ENCODE peak calls at places on chromosome 20, in nine cellular contexts. V, G, X, R, E, N, K, Z and P are unnamed samples.
A peak's percentile ranks its signal among the peaks of the same experiment; 100 is the strongest.

GRCh38 chr20:54510546-54511129 is 35.2 kb downstream of the DOK5 start:
- DNase-seq in V (peak; percentile 33), G (no peak), X (no peak), R (peak; percentile 42), E (no peak), N (no peak), K (no peak), Z (no peak), P (no peak)

GRCh38 chr20:32191422-32191821 is 16.1 kb downstream of the PLAGL2 start:
- DNase-seq in V (no peak), G (no peak), X (no peak), R (no peak), E (no peak), N (no peak), K (no peak), Z (no peak), P (no peak)

GRCh38 chr20:43538855-43539700 is 19.7 kb upstream of the SGK2 start:
- DNase-seq in V (no peak), G (no peak), X (no peak), R (no peak), E (peak; percentile 14), N (no peak), K (no peak), Z (no peak), P (no peak)

GRCh38 chr20:17533396-17533795 is 2.2 kb upstream of the BFSP1 start:
- DNase-seq in V (no peak), G (peak; percentile 51), X (no peak), R (peak; percentile 69), E (peak; percentile 60), N (no peak), K (no peak), Z (no peak), P (peak; percentile 45)

GRCh38 chr20:17501701-17502100 is 29.5 kb downstream of the BFSP1 start:
- DNase-seq in V (no peak), G (no peak), X (no peak), R (no peak), E (no peak), N (no peak), K (no peak), Z (no peak), P (no peak)

GRCh38 chr20:63833776-63834544 is 2.9 kb upstream of the ZBTB46 start:
- DNase-seq in V (no peak), G (no peak), X (peak; percentile 53), R (no peak), E (peak; percentile 92), N (no peak), K (no peak), Z (no peak), P (no peak)

GRCh38 chr20:45036044-45036755 is 64.7 kb downstream of the KCNS1 start:
- DNase-seq in V (no peak), G (peak; percentile 74), X (no peak), R (peak; percentile 58), E (peak; percentile 80), N (no peak), K (no peak), Z (no peak), P (no peak)

GRCh38 chr20:32477594-32478512 is 107.3 kb downstream of the NOL4L start:
- DNase-seq in V (peak; percentile 14), G (no peak), X (peak; percentile 20), R (no peak), E (no peak), N (peak; percentile 71), K (no peak), Z (peak; percentile 41), P (peak; percentile 55)

GRCh38 chr20:2626853-2627541 is 25.4 kb upstream of the NOP56 start:
- DNase-seq in V (no peak), G (peak; percentile 94), X (no peak), R (peak; percentile 79), E (peak; percentile 51), N (peak; percentile 74), K (no peak), Z (no peak), P (peak; percentile 93)

GRCh38 chr20:57383447-57384347 is 7.5 kb upstream of the RBM38 start:
- DNase-seq in V (no peak), G (no peak), X (no peak), R (no peak), E (no peak), N (peak; percentile 77), K (no peak), Z (no peak), P (no peak)

DNA sequence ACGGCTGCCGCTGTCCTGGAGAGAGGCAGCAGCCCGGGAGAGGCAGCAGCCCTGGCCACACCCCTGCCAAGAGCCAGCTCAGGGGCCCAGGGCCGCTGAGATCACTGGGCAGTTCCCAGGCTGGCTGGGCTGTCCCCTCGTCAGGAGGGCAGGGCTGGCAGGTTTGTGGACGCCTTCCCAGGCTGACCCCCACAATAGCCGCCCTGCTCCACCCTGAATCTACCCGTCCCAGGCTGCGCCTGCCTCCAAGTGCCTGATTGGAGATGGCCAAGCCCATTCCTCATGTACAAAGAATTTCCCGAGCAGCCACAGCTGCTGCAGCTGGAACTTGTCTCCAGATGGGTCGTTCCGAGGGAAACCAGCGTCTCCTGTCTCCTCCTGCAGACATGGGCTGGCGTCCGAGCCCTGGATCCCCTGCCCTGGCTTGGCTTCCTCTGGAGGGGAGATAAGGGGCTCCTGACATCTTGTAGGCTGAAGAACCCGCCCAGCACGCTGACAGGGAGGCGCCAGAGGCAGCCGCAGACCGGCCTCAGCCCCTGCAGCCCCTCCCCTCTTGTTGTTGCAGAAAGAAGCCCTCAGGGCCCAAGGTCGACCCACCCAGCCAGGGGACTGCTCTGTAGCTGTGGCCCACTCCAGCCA is 9.4 kb upstream of the GATA5 start:
- DNase-seq in V (no peak), G (no peak), X (peak; percentile 51), R (peak; percentile 85), E (peak; percentile 14), N (no peak), K (no peak), Z (no peak), P (peak; percentile 72)
- H3K4me1 ChIP-seq in V (peaks cover 38% of the 10 kb centered on the region), G (peaks cover 14% of the 10 kb centered on the region), X (peaks cover 15% of the 10 kb centered on the region), R (peaks cover 80% of the 10 kb centered on the region), E (no peaks in the 10 kb centered on the region), N (no peaks in the 10 kb centered on the region), K (no peaks in the 10 kb centered on the region), Z (no peaks in the 10 kb centered on the region), P (peaks cover 2% of the 10 kb centered on the region)

GRCh38 chr20:34479627-34480026 is 36.6 kb upstream of the DYNLRB1 start:
- DNase-seq in V (no peak), G (no peak), X (no peak), R (no peak), E (no peak), N (no peak), K (no peak), Z (no peak), P (no peak)

GRCh38 chr20:34485068-34485634 is 31.1 kb upstream of the DYNLRB1 start:
- DNase-seq in V (no peak), G (no peak), X (no peak), R (no peak), E (no peak), N (no peak), K (no peak), Z (no peak), P (no peak)
- H3K36me3 ChIP-seq in V (peaks cover 79% of the 10 kb centered on the region), G (peaks cover 53% of the 10 kb centered on the region), X (no peaks in the 10 kb centered on the region), R (peaks cover 38% of the 10 kb centered on the region), E (peaks cover 54% of the 10 kb centered on the region), N (peaks cover 7% of the 10 kb centered on the region), K (peaks cover 64% of the 10 kb centered on the region), Z (no peaks in the 10 kb centered on the region), P (peaks cover 15% of the 10 kb centered on the region)

GRCh38 chr20:34525709-34526416 is 9.6 kb downstream of the DYNLRB1 start:
- DNase-seq in V (peak; percentile 54), G (peak; percentile 99), X (peak; percentile 81), R (peak; percentile 96), E (peak; percentile 100), N (peak; percentile 90), K (peak; percentile 85), Z (peak; percentile 90), P (peak; percentile 96)
- H3K4me1 ChIP-seq in V (peaks cover 90% of the 10 kb centered on the region), G (peaks cover 21% of the 10 kb centered on the region), X (peaks cover 16% of the 10 kb centered on the region), R (peaks cover 4% of the 10 kb centered on the region), E (peaks cover 46% of the 10 kb centered on the region), N (peaks cover 54% of the 10 kb centered on the region), K (no peaks in the 10 kb centered on the region), Z (peaks cover 1% of the 10 kb centered on the region), P (peaks cover 9% of the 10 kb centered on the region)

DNA sequence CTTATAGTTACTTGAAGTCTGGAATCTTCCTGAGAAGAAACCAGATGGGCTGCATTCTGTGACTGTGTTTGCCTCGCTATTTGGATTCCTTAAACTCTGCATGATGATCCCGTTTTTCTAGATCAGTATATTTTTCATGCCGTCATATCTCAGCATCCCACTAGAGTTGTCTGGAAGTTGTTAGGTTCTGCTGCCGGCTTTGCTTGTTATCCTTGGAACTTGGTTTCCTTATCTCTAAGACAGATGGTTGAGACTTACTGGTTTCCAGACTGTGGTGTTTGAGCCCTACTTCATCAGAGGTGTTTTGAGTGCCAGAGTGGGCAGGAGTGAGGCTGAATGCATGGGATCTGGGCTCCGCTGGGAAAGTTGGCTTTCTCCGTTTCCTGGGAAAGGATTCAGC is 50.3 kb downstream of the CDS2 start:
- DNase-seq in V (no peak), G (no peak), X (no peak), R (no peak), E (no peak), N (no peak), K (no peak), Z (no peak), P (no peak)
- H3K36me3 ChIP-seq in V (peaks cover 59% of the 10 kb centered on the region), G (no peaks in the 10 kb centered on the region), X (no peaks in the 10 kb centered on the region), R (no peaks in the 10 kb centered on the region), E (peaks cover 23% of the 10 kb centered on the region), N (no peaks in the 10 kb centered on the region), K (peaks cover 16% of the 10 kb centered on the region), Z (peaks cover 7% of the 10 kb centered on the region), P (peaks cover 4% of the 10 kb centered on the region)

DNA sequence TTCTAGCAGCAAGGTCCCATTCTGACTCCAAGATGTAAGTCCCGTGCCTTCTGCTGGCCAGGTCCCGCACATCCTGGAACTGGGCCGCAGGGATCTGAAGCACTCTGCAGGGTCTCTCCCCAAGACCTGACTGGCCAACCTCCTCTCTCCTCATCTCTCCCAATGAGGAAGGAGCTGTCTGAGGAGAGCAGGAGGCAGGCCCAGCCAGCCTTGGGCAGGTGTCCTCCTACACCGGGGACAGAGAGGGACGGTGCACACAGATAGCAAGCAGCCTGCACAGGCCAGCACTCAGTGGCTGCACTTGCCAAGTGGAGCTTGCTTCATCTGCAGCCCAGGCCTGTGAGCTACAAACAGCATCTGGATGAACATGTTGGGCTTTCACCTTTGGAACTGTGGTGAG is 76.8 kb upstream of the CD93 start:
- DNase-seq in V (no peak), G (no peak), X (no peak), R (no peak), E (no peak), N (no peak), K (no peak), Z (no peak), P (no peak)
- H3K4me1 ChIP-seq in V (peaks cover 68% of the 10 kb centered on the region), G (peaks cover 31% of the 10 kb centered on the region), X (peaks cover 3% of the 10 kb centered on the region), R (no peaks in the 10 kb centered on the region), E (peaks cover 3% of the 10 kb centered on the region), N (peaks cover 57% of the 10 kb centered on the region), K (no peaks in the 10 kb centered on the region), Z (peaks cover 2% of the 10 kb centered on the region), P (peaks cover 34% of the 10 kb centered on the region)

DNA sequence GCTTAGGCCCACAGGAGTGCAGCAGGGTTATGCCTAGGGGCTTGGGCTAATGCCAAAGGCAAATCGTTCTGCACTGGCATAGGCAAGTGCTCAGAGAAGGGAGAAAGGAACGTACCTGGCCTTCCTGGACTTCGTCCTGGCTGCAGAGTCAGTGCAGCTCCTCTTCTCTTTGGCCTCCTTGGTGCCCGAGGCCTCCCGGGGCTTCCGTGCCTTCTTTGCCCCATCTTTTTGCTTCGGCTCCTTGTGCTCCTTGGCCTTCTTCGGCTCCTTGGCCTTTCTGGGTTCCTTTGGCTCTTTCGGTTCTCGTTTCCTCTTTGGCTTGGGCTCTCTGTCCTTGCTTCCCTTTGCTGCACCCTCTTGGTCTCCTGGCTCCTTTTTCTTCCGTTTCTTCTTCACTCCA is 85.2 kb downstream of the CHD6 start:
- DNase-seq in V (no peak), G (no peak), X (no peak), R (no peak), E (no peak), N (no peak), K (no peak), Z (no peak), P (no peak)
- H3K36me3 ChIP-seq in V (peaks cover 26% of the 10 kb centered on the region), G (peaks cover 3% of the 10 kb centered on the region), X (no peaks in the 10 kb centered on the region), R (peaks cover 3% of the 10 kb centered on the region), E (peaks cover 11% of the 10 kb centered on the region), N (no peaks in the 10 kb centered on the region), K (peaks cover 8% of the 10 kb centered on the region), Z (peaks cover 3% of the 10 kb centered on the region), P (no peaks in the 10 kb centered on the region)